ENCODE peak calls at places on chromosomes 2 and 18, in five cellular contexts. One of them, this sample, is unnamed.

GRCh38 chr2:86628091-86628522 is 4.4 kb upstream of the RNF103 start:
- DNase-seq in transverse colon: no peak
- DNase-seq in A549: no peak
- DNase-seq in HepG2: peak; percentile 65
- DNase-seq in stomach: no peak
- DNase-seq in this sample: no peak

GRCh38 chr2:11096591-11096990 is 58.7 kb upstream of the SLC66A3 start:
- DNase-seq in transverse colon: no peak
- DNase-seq in A549: no peak
- DNase-seq in HepG2: no peak
- DNase-seq in stomach: no peak
- DNase-seq in this sample: no peak

GRCh38 chr2:64225491-64225890 is 81.3 kb upstream of the PELI1 start:
- DNase-seq in transverse colon: no peak
- DNase-seq in A549: no peak
- DNase-seq in HepG2: no peak
- DNase-seq in stomach: no peak
- DNase-seq in this sample: no peak

GRCh38 chr18:39749154-39749553 is 2183.6 kb upstream of the CELF4 start:
- DNase-seq in transverse colon: no peak
- DNase-seq in A549: no peak
- DNase-seq in HepG2: no peak
- DNase-seq in stomach: no peak
- DNase-seq in this sample: no peak

GRCh38 chr18:67402543-67402942 is 114.0 kb downstream of the DSEL start:
- DNase-seq in transverse colon: no peak
- DNase-seq in A549: no peak
- DNase-seq in HepG2: no peak
- DNase-seq in stomach: no peak
- DNase-seq in this sample: no peak

GRCh38 chr2:188382107-188382506 is 90.4 kb downstream of the GULP1 start:
- DNase-seq in transverse colon: no peak
- DNase-seq in A549: no peak
- DNase-seq in HepG2: no peak
- DNase-seq in stomach: no peak
- DNase-seq in this sample: no peak

GRCh38 chr2:224024270-224024669 is 14.8 kb downstream of the SERPINE2 start:
- DNase-seq in transverse colon: no peak
- DNase-seq in A549: no peak
- DNase-seq in HepG2: no peak
- DNase-seq in stomach: no peak
- DNase-seq in this sample: no peak

GRCh38 chr18:68494802-68495560 is 219.9 kb downstream of the TMX3 start:
- DNase-seq in transverse colon: no peak
- DNase-seq in A549: no peak
- DNase-seq in HepG2: no peak
- DNase-seq in stomach: no peak
- DNase-seq in this sample: no peak

GRCh38 chr18:48534364-48534763 is 4.5 kb upstream of the CTIF start:
- DNase-seq in transverse colon: no peak
- DNase-seq in A549: no peak
- DNase-seq in HepG2: no peak
- DNase-seq in stomach: no peak
- DNase-seq in this sample: no peak

GRCh38 chr2:6827516-6828298 is 38.0 kb downstream of the CMPK2 start:
- DNase-seq in transverse colon: no peak
- DNase-seq in A549: no peak
- DNase-seq in HepG2: no peak
- DNase-seq in stomach: no peak
- DNase-seq in this sample: no peak

GRCh38 chr2:206565666-206566065 is 76.6 kb upstream of the FAM237A start:
- DNase-seq in transverse colon: no peak
- DNase-seq in A549: no peak
- DNase-seq in HepG2: no peak
- DNase-seq in stomach: no peak
- DNase-seq in this sample: no peak

GRCh38 chr18:32441536-32441935 is 29.1 kb downstream of the GAREM1 start:
- DNase-seq in transverse colon: no peak
- DNase-seq in A549: no peak
- DNase-seq in HepG2: no peak
- DNase-seq in stomach: no peak
- DNase-seq in this sample: no peak

GRCh38 chr2:133123912-133124311 is 444.4 kb downstream of the NCKAP5 start:
- DNase-seq in transverse colon: no peak
- DNase-seq in A549: no peak
- DNase-seq in HepG2: no peak
- DNase-seq in stomach: no peak
- DNase-seq in this sample: no peak

GRCh38 chr2:96108578-96109561 is 7.5 kb downstream of the ADRA2B start:
- DNase-seq in transverse colon: no peak
- DNase-seq in A549: no peak
- DNase-seq in HepG2: no peak
- DNase-seq in stomach: no peak
- DNase-seq in this sample: no peak

GRCh38 chr2:205764502-205764815 is 82.2 kb downstream of the NRP2 start:
- DNase-seq in transverse colon: no peak
- DNase-seq in A549: no peak
- DNase-seq in HepG2: no peak
- DNase-seq in stomach: no peak
- DNase-seq in this sample: no peak

GRCh38 chr2:200703132-200703925 is 108.4 kb upstream of the BZW1 start:
- DNase-seq in transverse colon: no peak
- DNase-seq in A549: peak; percentile 15
- DNase-seq in HepG2: peak; percentile 77
- DNase-seq in stomach: no peak
- DNase-seq in this sample: no peak

GRCh38 chr2:235551965-235552364 is 58.1 kb downstream of the AGAP1 start:
- DNase-seq in transverse colon: peak; percentile 76
- DNase-seq in A549: peak; percentile 70
- DNase-seq in HepG2: peak; percentile 81
- DNase-seq in stomach: peak; percentile 68
- DNase-seq in this sample: no peak

GRCh38 chr2:128386066-128386465 is 67.4 kb upstream of the HS6ST1 start:
- DNase-seq in transverse colon: no peak
- DNase-seq in A549: no peak
- DNase-seq in HepG2: no peak
- DNase-seq in stomach: peak; percentile 20
- DNase-seq in this sample: peak; percentile 12

GRCh38 chr2:118728984-118729383 is 118.5 kb downstream of the EN1 start:
- DNase-seq in transverse colon: no peak
- DNase-seq in A549: no peak
- DNase-seq in HepG2: no peak
- DNase-seq in stomach: no peak
- DNase-seq in this sample: no peak

GRCh38 chr2:501130-501529 is 176.1 kb downstream of the TMEM18 start:
- DNase-seq in transverse colon: no peak
- DNase-seq in A549: peak; percentile 29
- DNase-seq in HepG2: no peak
- DNase-seq in stomach: no peak
- DNase-seq in this sample: no peak

GRCh38 chr2:67985586-67985985 is 77.2 kb downstream of the C1D start:
- DNase-seq in transverse colon: no peak
- DNase-seq in A549: no peak
- DNase-seq in HepG2: no peak
- DNase-seq in stomach: no peak
- DNase-seq in this sample: no peak

GRCh38 chr2:187689372-187689771 is 135.1 kb upstream of the TFPI start:
- DNase-seq in transverse colon: no peak
- DNase-seq in A549: peak; percentile 6
- DNase-seq in HepG2: no peak
- DNase-seq in stomach: no peak
- DNase-seq in this sample: no peak

GRCh38 chr18:11986061-11986460 is 4.8 kb downstream of the IMPA2 start:
- DNase-seq in transverse colon: no peak
- DNase-seq in A549: no peak
- DNase-seq in HepG2: no peak
- DNase-seq in stomach: no peak
- DNase-seq in this sample: no peak

GRCh38 chr18:11989174-11989573 is 7.9 kb downstream of the IMPA2 start:
- DNase-seq in transverse colon: peak; percentile 35
- DNase-seq in A549: no peak
- DNase-seq in HepG2: no peak
- DNase-seq in stomach: peak; percentile 32
- DNase-seq in this sample: no peak

GRCh38 chr18:11989966-11990380 is 8.7 kb downstream of the IMPA2 start:
- DNase-seq in transverse colon: no peak
- DNase-seq in A549: no peak
- DNase-seq in HepG2: no peak
- DNase-seq in stomach: peak; percentile 75
- DNase-seq in this sample: no peak

GRCh38 chr18:11985532-11985931 is 4.2 kb downstream of the IMPA2 start:
- DNase-seq in transverse colon: no peak
- DNase-seq in A549: no peak
- DNase-seq in HepG2: no peak
- DNase-seq in stomach: no peak
- DNase-seq in this sample: no peak

DNA sequence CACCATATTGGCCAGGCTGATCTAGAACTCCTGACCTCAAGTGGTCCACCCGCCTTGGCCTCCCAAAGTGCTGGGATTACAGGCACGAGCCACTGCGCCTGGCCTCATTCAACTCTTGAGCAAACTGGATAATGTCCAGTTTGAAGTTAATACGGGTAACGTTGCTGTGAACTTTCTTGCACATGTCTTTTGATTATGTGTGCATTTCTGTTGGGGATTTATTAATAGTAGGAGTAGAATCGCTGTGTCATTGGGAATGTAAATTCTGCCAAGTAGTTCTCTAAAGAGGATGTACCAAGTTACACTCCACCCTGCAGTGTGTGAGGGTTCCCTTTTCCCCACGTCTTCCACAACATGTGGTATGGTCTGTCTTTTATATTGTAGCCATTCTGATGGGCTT is 6.2 kb downstream of the IMPA2 start:
- DNase-seq in transverse colon: no peak
- DNase-seq in A549: no peak
- DNase-seq in HepG2: no peak
- DNase-seq in stomach: no peak
- DNase-seq in this sample: no peak
- H3K4me1 ChIP-seq in transverse colon: peaks cover 35% of the 10 kb centered on the region
- H3K4me1 ChIP-seq in A549: peaks cover 63% of the 10 kb centered on the region
- H3K4me1 ChIP-seq in HepG2: peaks cover 91% of the 10 kb centered on the region
- H3K4me1 ChIP-seq in stomach: peaks cover 58% of the 10 kb centered on the region
- H3K4me1 ChIP-seq in this sample: peaks cover 10% of the 10 kb centered on the region

GRCh38 chr2:237057893-237058300 is 27.8 kb upstream of the COPS8 start:
- DNase-seq in transverse colon: peak; percentile 53
- DNase-seq in A549: no peak
- DNase-seq in HepG2: no peak
- DNase-seq in stomach: no peak
- DNase-seq in this sample: no peak
- H3K4me3 ChIP-seq in transverse colon: no peak overlapping the region
- H3K4me3 ChIP-seq in A549: no peak overlapping the region
- H3K4me3 ChIP-seq in HepG2: no peak overlapping the region
- H3K4me3 ChIP-seq in stomach: no peak overlapping the region
- H3K4me3 ChIP-seq in this sample: no peak overlapping the region

DNA sequence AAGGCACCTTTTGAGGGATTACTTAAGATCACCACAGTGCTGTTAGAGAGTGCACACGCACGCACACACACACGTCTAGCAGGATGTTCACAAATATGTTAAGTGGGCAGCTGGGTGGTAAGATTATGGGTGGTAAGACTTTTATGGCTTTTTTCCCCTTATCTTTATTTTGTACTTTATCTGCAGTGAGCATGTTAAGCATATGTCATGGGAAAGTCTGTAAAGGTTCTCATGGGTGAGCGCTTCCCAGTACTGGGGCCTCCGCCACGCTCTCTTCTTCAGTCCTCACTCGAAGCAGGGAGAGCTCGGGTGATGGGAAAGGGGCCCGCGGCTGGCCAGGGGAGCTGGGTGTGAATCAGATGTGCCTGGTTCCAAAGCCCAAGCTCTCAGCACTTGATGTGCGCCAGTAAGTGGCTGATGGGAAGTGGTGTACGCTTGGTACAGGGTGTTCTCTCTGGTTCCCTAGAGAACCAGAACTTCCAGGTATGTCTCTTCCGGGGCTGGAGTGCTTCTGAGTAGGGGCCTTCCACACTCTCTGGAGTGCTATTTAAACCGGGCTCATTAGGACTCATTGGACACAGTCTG is 83.9 kb upstream of the YWHAQ start:
- DNase-seq in transverse colon: no peak
- DNase-seq in A549: no peak
- DNase-seq in HepG2: no peak
- DNase-seq in stomach: no peak
- DNase-seq in this sample: peak; percentile 90
- TF ChIP-seq EP300 in transverse colon: no peak
- TF ChIP-seq EP300 in A549: no peak
- TF ChIP-seq EP300 in HepG2: no peak
- TF ChIP-seq EP300 in stomach: no peak
- TF ChIP-seq EP300 in this sample: peak; percentile 77

DNA sequence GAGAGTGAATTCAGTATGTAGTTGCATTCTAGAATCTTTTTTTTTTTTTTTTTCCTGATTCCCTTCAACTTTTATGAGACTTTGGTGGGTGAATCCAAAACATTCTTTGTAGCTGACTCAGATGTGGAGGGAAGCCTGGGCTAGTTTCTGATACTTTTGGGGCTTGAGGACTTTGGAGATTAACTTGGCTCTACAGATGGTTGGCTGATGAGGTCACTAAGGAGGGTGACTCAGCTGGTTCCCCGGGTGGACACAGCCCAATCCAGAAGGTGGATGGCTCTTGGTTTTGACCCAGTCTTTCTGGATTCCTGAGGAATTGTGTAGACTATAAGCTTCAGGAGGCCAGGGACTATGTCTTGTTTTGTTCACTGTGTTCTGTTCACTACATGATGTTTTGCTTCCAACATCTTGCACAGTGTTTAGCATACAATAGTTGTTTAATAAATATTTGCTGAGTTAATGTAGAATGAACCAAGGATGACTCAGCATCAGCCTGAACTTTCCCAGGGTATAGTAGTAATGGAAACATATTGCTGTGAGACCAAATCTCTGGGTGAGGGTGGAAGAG is 30.5 kb downstream of the LAMA3 start:
- DNase-seq in transverse colon: no peak
- DNase-seq in A549: peak; percentile 86
- DNase-seq in HepG2: peak; percentile 49
- DNase-seq in stomach: no peak
- DNase-seq in this sample: no peak
- H3K4me1 ChIP-seq in transverse colon: peaks cover 8% of the 10 kb centered on the region
- H3K4me1 ChIP-seq in A549: peaks cover 90% of the 10 kb centered on the region
- H3K4me1 ChIP-seq in HepG2: peaks cover 5% of the 10 kb centered on the region
- H3K4me1 ChIP-seq in stomach: peaks cover 5% of the 10 kb centered on the region
- H3K4me1 ChIP-seq in this sample: no peaks in the 10 kb centered on the region

This sample was measured in upper lobe of left lung.